ENCODE peak calls at places on chromosomes 3 and 15, in six cellular contexts. M, J, S, A, P and N are unnamed samples.

GRCh38 chr15:74988007-74988800 is 7.2 kb upstream of the SCAMP5 start:
- DNase-seq in M (peak; percentile 7), J (peak; percentile 65), S (peak; percentile 60), A (peak; percentile 60), P (no peak), N (peak; percentile 41)

GRCh38 chr3:13077431-13078157 is 4.4 kb upstream of the IQSEC1 start:
- DNase-seq in M (no peak), J (no peak), S (no peak), A (no peak), P (no peak), N (no peak)

GRCh38 chr3:17039579-17039978 is 154.8 kb downstream of the PLCL2 start:
- DNase-seq in M (peak; percentile 92), J (no peak), S (no peak), A (no peak), P (no peak), N (peak; percentile 78)

GRCh38 chr15:60326824-60327654 is 70.7 kb downstream of the ANXA2 start:
- DNase-seq in M (peak; percentile 52), J (peak; percentile 50), S (peak; percentile 55), A (no peak), P (no peak), N (peak; percentile 47)

GRCh38 chr3:112043621-112044201 is 9.2 kb downstream of the TMPRSS7 start:
- DNase-seq in M (peak; percentile 79), J (peak; percentile 62), S (peak; percentile 65), A (no peak), P (peak; percentile 8), N (peak; percentile 75)

GRCh38 chr3:23859012-23859743 is 53.4 kb downstream of the UBE2E1 start:
- DNase-seq in M (peak; percentile 39), J (no peak), S (no peak), A (no peak), P (no peak), N (no peak)

GRCh38 chr3:11593318-11594034 is 50.2 kb downstream of the VGLL4 start:
- DNase-seq in M (no peak), J (peak; percentile 78), S (no peak), A (no peak), P (no peak), N (no peak)

GRCh38 chr3:56862352-56863062 is 60.8 kb upstream of the ARHGEF3 start:
- DNase-seq in M (peak; percentile 73), J (peak; percentile 88), S (no peak), A (no peak), P (no peak), N (no peak)

GRCh38 chr3:156264771-156265170 is 144.4 kb downstream of the KCNAB1 start:
- DNase-seq in M (peak; percentile 21), J (no peak), S (no peak), A (no peak), P (no peak), N (no peak)

GRCh38 chr3:177229791-177230190 is 32.5 kb upstream of the TBL1XR1 start:
- DNase-seq in M (peak; percentile 11), J (peak; percentile 29), S (no peak), A (no peak), P (no peak), N (no peak)

GRCh38 chr3:69691860-69692259 is 47.4 kb upstream of the MITF start:
- DNase-seq in M (no peak), J (no peak), S (no peak), A (no peak), P (no peak), N (no peak)

GRCh38 chr15:100120111-100120510 is 221.7 kb downstream of the ADAMTS17 start:
- DNase-seq in M (no peak), J (no peak), S (no peak), A (no peak), P (no peak), N (no peak)

GRCh38 chr15:76147906-76148553 is 88.2 kb downstream of the TMEM266 start:
- DNase-seq in M (peak; percentile 29), J (no peak), S (peak; percentile 85), A (peak; percentile 95), P (no peak), N (peak; percentile 12)

GRCh38 chr15:97875513-97876285 is 84.8 kb upstream of the ARRDC4 start:
- DNase-seq in M (no peak), J (no peak), S (peak; percentile 59), A (no peak), P (no peak), N (peak; percentile 34)

GRCh38 chr3:194860725-194861124 is 175.0 kb downstream of the FAM43A start:
- DNase-seq in M (no peak), J (no peak), S (no peak), A (no peak), P (no peak), N (no peak)

GRCh38 chr3:185997130-185997529 is 59.3 kb upstream of the TRA2B start:
- DNase-seq in M (no peak), J (no peak), S (no peak), A (peak; percentile 6), P (no peak), N (no peak)

GRCh38 chr3:133937756-133938601 is 42.3 kb upstream of the RAB6B start:
- DNase-seq in M (peak; percentile 70), J (no peak), S (no peak), A (peak; percentile 40), P (no peak), N (no peak)

DNA sequence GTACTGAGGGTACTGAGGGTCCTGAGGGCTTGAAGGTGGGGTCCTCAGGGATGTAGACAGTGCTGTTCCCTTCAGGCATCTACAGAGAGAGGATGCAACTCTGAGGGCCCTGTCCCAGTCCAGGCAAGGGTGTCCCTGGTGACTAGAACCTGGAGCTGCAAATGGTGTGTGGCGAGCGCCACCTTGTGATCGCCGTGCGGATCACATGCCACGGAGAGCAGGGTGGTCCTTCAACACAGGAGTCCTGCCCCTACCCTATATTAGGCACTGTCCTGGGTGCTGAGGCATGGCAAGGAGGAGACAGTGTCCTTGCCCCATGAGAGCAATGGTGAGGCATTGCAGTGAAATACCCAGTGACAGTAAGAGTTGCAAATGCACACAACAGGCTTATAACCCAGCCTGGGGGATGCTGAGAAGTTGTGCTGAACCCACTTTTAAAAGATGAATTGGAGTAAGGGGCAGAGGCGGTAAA is 23.6 kb downstream of the RHCG start:
- DNase-seq in M (peak; percentile 47), J (peak; percentile 56), S (peak; percentile 84), A (peak; percentile 95), P (no peak), N (peak; percentile 48)
- TF ChIP-seq CEBPB in M (no peak), J (no peak), S (no peak), A (no peak), P (no peak), N (no peak)

GRCh38 chr3:14234197-14235002 is 55.8 kb downstream of the LSM3 start:
- DNase-seq in M (peak; percentile 50), J (peak; percentile 16), S (no peak), A (no peak), P (no peak), N (no peak)

GRCh38 chr3:14237431-14237830 is 58.8 kb downstream of the LSM3 start:
- DNase-seq in M (no peak), J (no peak), S (no peak), A (no peak), P (no peak), N (no peak)

GRCh38 chr3:14238356-14238755 is 59.7 kb downstream of the LSM3 start:
- DNase-seq in M (no peak), J (no peak), S (no peak), A (no peak), P (no peak), N (no peak)

GRCh38 chr3:14235896-14236295 is 57.3 kb downstream of the LSM3 start:
- DNase-seq in M (no peak), J (no peak), S (no peak), A (no peak), P (no peak), N (no peak)

DNA sequence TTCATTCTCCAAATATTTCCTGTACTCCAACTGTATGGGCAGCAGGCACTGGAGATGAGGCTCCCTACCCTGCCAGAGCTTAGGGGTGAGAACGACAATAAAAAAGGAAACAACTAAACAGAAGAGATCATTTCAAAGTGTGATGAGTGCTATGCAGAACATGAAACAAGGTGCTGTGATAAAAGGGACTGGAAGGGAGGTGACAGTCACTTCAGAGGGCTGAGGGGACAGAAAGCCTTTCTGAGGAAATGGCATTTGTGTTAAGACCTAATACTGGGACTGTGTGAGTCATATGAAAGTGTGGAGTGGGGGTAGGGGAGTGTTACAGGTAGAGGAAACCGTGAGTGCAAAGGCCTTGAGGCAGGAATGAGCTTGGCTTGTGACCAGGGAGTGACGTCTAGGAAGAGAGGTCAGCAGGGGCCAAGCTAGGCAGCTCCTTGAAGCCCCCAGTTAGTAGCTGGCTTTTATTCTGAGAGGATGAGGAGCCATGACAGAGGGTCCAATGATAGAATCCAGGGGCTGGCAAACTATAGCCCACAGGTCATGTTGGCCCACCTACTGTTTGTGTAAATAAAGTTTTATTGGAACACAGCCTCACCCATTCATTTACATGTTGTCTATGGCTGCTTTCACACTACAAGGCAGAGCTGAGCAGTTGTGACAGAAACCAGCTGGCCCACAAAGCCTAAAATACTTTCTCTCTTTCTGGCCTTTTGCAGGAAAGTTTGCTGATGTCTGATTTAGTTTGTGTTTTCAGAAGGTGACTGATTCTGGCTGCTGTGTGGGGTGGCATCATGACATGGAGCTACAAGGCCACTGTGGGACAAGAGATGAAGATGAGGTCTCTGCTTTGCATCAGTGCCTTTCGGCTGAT is 56.6 kb downstream of the LSM3 start:
- DNase-seq in M (no peak), J (no peak), S (no peak), A (no peak), P (no peak), N (no peak)
- H2AFZ ChIP-seq in M (peak overlapping the region; percentile 75), J (no peak overlapping the region), S (peak overlapping the region; percentile 74), A (no peak overlapping the region), P (no peak overlapping the region), N (no peak overlapping the region)

DNA sequence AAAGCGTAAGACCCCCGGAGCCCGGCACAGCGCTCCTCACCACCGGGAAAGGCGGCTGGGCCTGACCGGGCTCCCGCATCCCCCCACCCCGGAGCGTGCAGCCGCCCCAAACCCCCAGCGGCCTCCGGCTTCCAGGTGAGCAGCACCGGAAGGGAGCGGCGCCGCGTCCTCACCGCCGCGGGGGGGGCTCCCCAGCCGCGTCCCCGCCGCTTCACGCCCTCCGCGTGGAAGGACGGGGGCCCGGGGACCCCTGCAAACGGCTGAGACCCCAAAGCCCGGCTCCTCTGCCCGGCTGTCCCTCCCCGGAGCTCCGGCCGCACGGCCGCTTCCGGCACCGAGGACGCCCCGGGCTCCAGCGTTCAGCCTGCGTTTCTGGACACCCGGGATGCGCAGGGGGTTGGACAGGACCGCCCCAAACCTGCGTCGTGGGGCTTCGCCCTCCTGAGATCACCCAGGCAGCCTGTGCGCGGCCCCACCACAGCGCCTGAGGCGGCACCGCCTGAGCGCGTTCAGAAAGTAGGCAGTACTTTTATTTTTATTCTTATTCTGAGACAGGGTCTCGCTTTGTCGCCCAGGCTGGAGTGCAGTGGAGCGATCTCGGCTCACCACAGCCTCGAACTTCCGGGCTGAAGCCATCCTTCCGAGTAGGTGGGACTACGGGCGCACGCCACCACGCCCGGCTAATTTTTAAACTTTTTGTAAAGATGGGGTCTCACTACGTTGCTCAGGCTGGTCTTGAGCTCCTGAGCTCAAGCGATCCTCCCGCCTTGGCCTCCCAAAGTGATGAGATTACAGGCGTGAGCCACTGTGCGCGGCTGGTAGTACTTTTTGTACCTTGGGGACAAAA is 51.6 kb upstream of the BLM start:
- DNase-seq in M (peak; percentile 58), J (peak; percentile 21), S (peak; percentile 80), A (no peak), P (peak; percentile 74), N (peak; percentile 41)
- TF ChIP-seq CTCF in M (no peak), J (no peak), S (no peak), A (no peak), P (no peak), N (no peak)

DNA sequence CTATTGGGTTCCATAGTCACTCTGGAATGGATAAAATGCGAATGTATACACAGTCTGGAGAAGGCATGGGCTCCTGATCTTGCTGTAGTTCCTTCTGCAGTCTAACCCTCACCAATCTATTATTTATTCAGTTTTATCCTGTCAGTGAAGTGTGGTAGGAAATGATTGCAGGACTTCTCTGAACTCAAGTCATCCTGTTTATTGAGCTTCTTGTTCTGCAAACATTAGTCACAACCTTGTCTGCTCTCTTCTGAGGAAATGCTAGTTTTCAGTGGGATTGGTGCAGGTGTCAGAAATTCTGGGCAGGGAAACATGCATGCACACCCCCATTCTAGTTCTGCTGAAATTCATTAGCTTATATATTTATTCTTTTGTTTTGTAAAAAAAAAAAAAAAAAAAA is 191.0 kb upstream of the CFAP20DC start:
- DNase-seq in M (peak; percentile 43), J (no peak), S (no peak), A (no peak), P (no peak), N (no peak)
- TF ChIP-seq CEBPB in M (no peak), J (no peak), S (no peak), A (no peak), P (no peak), N (no peak)